ENCODE peak calls at places on chromosomes 4 and X, in five cellular contexts. L is neuronal stem cell, N is K562, Y is Peyer's patch, P is body of pancreas. G is an unnamed sample. For H3K27me3, the result is how much of the 10 kb centered on the place peaks cover.

GRCh38 chr4:41006141-41006540 is 208.2 kb downstream of the APBB2 start:
- DNase-seq in L (no peak), N (no peak), Y (no peak), P (no peak), G (no peak)

GRCh38 chr4:126051709-126052424 is 737.1 kb downstream of the FAT4 start:
- DNase-seq in L (no peak), N (no peak), Y (no peak), P (no peak), G (no peak)

GRCh38 chr4:17055788-17056187 is 157.3 kb upstream of the LDB2 start:
- DNase-seq in L (no peak), N (no peak), Y (no peak), P (no peak), G (no peak)

GRCh38 chr4:159977907-159978617 is 875.2 kb downstream of the RAPGEF2 start:
- DNase-seq in L (no peak), N (no peak), Y (no peak), P (no peak), G (no peak)

GRCh38 chr4:169024762-169025161 is 14.7 kb upstream of the CBR4 start:
- DNase-seq in L (no peak), N (peak), Y (no peak), P (no peak), G (no peak)

GRCh38 chr4:182144621-182145359 is 98.4 kb upstream of the TENM3 start:
- DNase-seq in L (peak), N (no peak), Y (no peak), P (peak), G (no peak)

GRCh38 chrX:12563121-12563520 is 228.1 kb upstream of the PRPS2 start:
- DNase-seq in L (no peak), N (no peak), Y (no peak), P (no peak), G (no peak)

GRCh38 chr4:34953145-34953799 is 1291.0 kb downstream of the ARAP2 start:
- DNase-seq in L (no peak), N (no peak), Y (no peak), P (no peak), G (no peak)

GRCh38 chrX:7086384-7086783 is 61.1 kb upstream of the STS start:
- DNase-seq in L (no peak), N (no peak), Y (no peak), P (no peak), G (no peak)

GRCh38 chr4:43651991-43652390 is 759.5 kb downstream of the GRXCR1 start:
- DNase-seq in L (no peak), N (no peak), Y (no peak), P (no peak), G (no peak)

GRCh38 chr4:152896819-152897218 is 39.3 kb upstream of the FHDC1 start:
- DNase-seq in L (no peak), N (no peak), Y (no peak), P (no peak), G (no peak)

GRCh38 chrX:148416142-148416541 is 84.3 kb upstream of the AFF2 start:
- DNase-seq in L (no peak), N (no peak), Y (no peak), P (no peak), G (no peak)

GRCh38 chr4:121370729-121371325 is 10.0 kb downstream of the QRFPR start:
- DNase-seq in L (peak), N (peak), Y (peak), P (peak), G (no peak)

GRCh38 chr4:174928575-174929253 is 10.6 kb downstream of the ADAM29 start:
- DNase-seq in L (no peak), N (no peak), Y (no peak), P (no peak), G (no peak)

GRCh38 chrX:153474718-153475117 is 4.3 kb upstream of the HAUS7 start:
- DNase-seq in L (no peak), N (peak), Y (peak), P (peak), G (peak)

GRCh38 chr4:38316045-38316444 is 348.0 kb upstream of the KLF3 start:
- DNase-seq in L (no peak), N (no peak), Y (no peak), P (no peak), G (no peak)

GRCh38 chrX:12970691-12971202 is 4.2 kb upstream of the TMSB4X start:
- DNase-seq in L (no peak), N (peak), Y (peak), P (peak), G (peak)

GRCh38 chr4:113444386-113444785 is 317.2 kb downstream of the CAMK2D start:
- DNase-seq in L (no peak), N (no peak), Y (no peak), P (no peak), G (no peak)

GRCh38 chr4:38842998-38843397 is 13.6 kb downstream of the TLR6 start:
- DNase-seq in L (no peak), N (no peak), Y (no peak), P (no peak), G (no peak)

GRCh38 chr4:125316391-125316780 is 1.6 kb downstream of the FAT4 start:
- DNase-seq in L (peak), N (no peak), Y (peak), P (peak), G (no peak)

GRCh38 chr4:184756399-184756798 is 22.5 kb upstream of the CENPU start:
- DNase-seq in L (no peak), N (no peak), Y (no peak), P (no peak), G (no peak)

GRCh38 chr4:133921280-133922195 is 280.1 kb downstream of the PABPC4L start:
- DNase-seq in L (no peak), N (no peak), Y (no peak), P (no peak), G (no peak)

GRCh38 chrX:54640721-54641120 is 110.7 kb downstream of the GNL3L start:
- DNase-seq in L (no peak), N (no peak), Y (no peak), P (no peak), G (no peak)

GRCh38 chr4:170025523-170026252 is 507 bp downstream of the MFAP3L start:
- DNase-seq in L (peak), N (no peak), Y (peak), P (peak), G (peak)

GRCh38 chrX:72060196-72060974 is 71.3 kb downstream of the RTL5 start:
- DNase-seq in L (peak), N (no peak), Y (no peak), P (no peak), G (no peak)

GRCh38 chrX:39730671-39731389 is 366.9 kb downstream of the BCOR start:
- DNase-seq in L (peak), N (peak), Y (peak), P (peak), G (peak)

GRCh38 chr4:128249787-128250668 is 37.6 kb downstream of the PGRMC2 start:
- DNase-seq in L (no peak), N (no peak), Y (no peak), P (no peak), G (no peak)

GRCh38 chr4:114116861-114117260 is 137.4 kb upstream of the ARSJ start:
- DNase-seq in L (no peak), N (no peak), Y (no peak), P (no peak), G (no peak)

GRCh38 chr4:183099537-183100297 is 660 bp downstream of the WWC2 start:
- DNase-seq in L (peak), N (peak), Y (no peak), P (peak), G (no peak)

GRCh38 chr4:8368061-8368481 is 72.5 kb downstream of the ACOX3 start:
- DNase-seq in L (no peak), N (no peak), Y (no peak), P (no peak), G (no peak)

GRCh38 chr4:40310225-40310624 is 24.9 kb upstream of the CHRNA9 start:
- DNase-seq in L (no peak), N (no peak), Y (no peak), P (no peak), G (no peak)

GRCh38 chr4:88610771-88611170 is 18.5 kb downstream of the HERC3 start:
- DNase-seq in L (no peak), N (no peak), Y (no peak), P (peak), G (no peak)

GRCh38 chrX:78958419-78959116 is 13.4 kb downstream of the P2RY10 start:
- DNase-seq in L (no peak), N (no peak), Y (no peak), P (no peak), G (no peak)

GRCh38 chrX:24424948-24425347 is 40.1 kb upstream of the PDK3 start:
- DNase-seq in L (no peak), N (no peak), Y (peak), P (peak), G (no peak)

DNA sequence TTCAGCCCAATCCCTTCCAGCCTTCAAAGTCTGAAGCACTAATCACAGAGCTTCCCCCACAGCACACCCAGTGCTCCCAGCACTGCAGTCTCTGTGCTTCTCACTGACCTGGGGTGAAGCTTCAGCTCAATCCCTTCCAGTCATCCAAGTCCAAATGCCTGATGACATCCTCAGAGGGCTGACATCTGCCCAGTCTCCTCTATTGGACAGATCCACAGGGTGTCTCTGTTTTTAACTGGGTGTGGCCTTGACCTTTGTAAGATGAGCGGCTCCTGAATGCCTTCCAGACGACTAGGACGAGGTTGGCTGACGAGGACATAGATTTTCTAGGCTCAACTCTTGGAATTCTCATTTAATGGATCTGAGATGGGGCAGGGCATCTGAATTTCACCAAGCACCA is 7.6 kb upstream of the SLC2A9 start:
- DNase-seq in L (no peak), N (peak), Y (peak), P (no peak), G (no peak)
- H3K27ac ChIP-seq in L (no peak), N (no peak), Y (no peak), P (no peak), G (no peak)

DNA sequence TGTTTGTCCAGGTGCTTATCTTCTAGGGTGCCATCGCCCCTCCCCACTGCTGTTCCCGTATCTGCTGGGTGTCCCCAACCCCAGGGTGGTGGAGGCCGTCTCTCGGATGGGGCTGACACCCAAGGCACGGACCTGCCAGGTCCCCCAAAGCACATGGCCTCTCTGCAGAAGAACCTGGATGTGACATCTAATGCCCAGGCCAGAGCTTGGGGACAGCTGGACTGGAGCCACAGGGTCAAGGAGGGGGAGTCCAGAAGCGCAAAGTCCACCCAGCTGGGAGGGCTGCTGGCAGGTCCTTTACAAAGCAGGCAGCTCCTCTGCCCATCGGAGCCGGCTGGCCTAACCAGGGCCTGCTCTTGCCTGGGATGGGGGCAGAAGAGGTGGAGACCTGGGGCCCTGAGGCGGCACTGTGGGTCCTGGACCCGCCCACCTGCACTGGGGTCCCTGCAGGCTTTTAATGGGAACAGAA is 751 bp upstream of the DOK7 start:
- DNase-seq in L (no peak), N (no peak), Y (no peak), P (peak), G (no peak)
- H3K27me3 ChIP-seq in L (under half), N (under half), Y (under half), P (under half), G (under half)

GRCh38 chrX:17588303-17588702 is 149.0 kb upstream of the SCML1 start:
- DNase-seq in L (no peak), N (no peak), Y (no peak), P (no peak), G (no peak)

GRCh38 chrX:17595456-17596035 is 141.7 kb upstream of the SCML1 start:
- DNase-seq in L (no peak), N (no peak), Y (no peak), P (no peak), G (no peak)

GRCh38 chrX:17590892-17591740 is 146.2 kb upstream of the SCML1 start:
- DNase-seq in L (peak), N (peak), Y (peak), P (peak), G (peak)

GRCh38 chrX:17592117-17592516 is 145.2 kb upstream of the SCML1 start:
- DNase-seq in L (no peak), N (no peak), Y (no peak), P (no peak), G (no peak)

DNA sequence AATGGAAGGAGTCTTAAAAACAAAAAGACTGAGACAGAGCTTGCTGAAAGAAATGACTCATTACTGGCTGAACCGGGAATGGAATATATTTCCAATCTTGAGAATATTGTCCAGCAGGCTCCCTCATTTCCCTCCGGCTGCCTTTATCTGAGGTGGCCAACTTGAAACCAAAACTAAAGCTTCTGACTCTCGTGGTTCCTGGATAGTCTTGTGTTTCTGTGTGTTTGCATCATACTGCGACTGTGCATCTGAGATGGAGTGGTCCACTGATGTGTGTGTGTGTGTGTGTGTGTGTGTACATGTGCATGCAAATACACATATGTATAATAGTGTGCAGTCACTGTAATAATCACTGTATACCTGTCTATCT is 145.6 kb upstream of the SCML1 start:
- DNase-seq in L (no peak), N (no peak), Y (no peak), P (no peak), G (no peak)
- H3K27ac ChIP-seq in L (no peak), N (no peak), Y (no peak), P (no peak), G (no peak)

DNA sequence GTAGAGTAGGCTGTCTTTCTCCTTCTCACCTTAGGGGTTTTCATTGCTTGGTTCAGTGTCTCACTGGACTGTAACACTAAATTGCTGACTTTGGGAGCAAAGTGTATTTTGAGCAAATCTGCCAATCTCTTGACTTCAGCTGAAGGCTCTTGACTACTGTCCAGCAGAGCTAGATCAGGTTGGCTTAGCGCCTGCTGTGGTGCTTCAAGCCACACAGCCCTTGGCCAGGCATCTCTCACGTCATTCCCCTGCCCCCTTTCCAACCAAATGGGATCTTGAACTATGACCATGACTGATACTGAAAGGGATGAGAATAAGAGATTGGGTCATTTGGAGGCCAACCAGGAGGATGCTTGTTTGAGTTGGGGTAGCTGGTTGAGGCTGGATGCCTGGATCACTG is 4.8 kb downstream of the SLC16A2 start:
- DNase-seq in L (no peak), N (no peak), Y (no peak), P (no peak), G (no peak)
- H3K27me3 ChIP-seq in L (under half), N (under half), Y (under half), P (under half), G (under half)

GRCh38 chr4:100985576-100985975 is 361.8 kb downstream of the PPP3CA start:
- DNase-seq in L (no peak), N (no peak), Y (no peak), P (no peak), G (no peak)
- H3K27ac ChIP-seq in L (peak), N (no peak), Y (no peak), P (no peak), G (no peak)

GRCh38 chrX:141733371-141733770 is 34.8 kb upstream of the SPANXD start:
- DNase-seq in L (no peak), N (no peak), Y (no peak), P (no peak), G (no peak)

GRCh38 chrX:141736656-141737055 is 38.1 kb upstream of the SPANXD start:
- DNase-seq in L (no peak), N (no peak), Y (no peak), P (no peak), G (no peak)

GRCh38 chrX:141732031-141732430 is 33.5 kb upstream of the SPANXD start:
- DNase-seq in L (no peak), N (no peak), Y (no peak), P (no peak), G (no peak)
- H3K27me3 ChIP-seq in L (under half), N (under half), Y (under half), P (under half), G (under half)

DNA sequence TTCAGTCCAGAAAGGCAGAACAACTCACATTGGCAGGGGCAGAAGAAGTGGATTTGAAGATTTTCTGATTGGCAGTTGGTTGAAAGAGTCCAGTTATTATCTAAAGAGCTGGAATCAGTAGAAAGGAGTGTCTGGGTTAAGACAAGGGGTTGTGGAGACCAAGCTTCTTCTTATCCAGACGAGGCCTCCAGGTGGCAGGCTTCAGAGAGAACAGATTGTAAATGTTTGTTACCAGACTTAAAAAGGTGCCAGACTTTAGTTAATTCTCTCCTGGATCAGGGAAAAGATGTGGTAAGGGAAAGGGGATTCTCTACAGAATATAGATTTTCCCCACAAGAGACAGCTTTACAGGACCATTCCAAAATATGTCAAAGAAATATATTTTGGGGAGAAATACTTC is 36.7 kb upstream of the TLR3 start:
- DNase-seq in L (no peak), N (no peak), Y (no peak), P (peak), G (no peak)
- H3K27ac ChIP-seq in L (no peak), N (no peak), Y (no peak), P (no peak), G (no peak)

DNA sequence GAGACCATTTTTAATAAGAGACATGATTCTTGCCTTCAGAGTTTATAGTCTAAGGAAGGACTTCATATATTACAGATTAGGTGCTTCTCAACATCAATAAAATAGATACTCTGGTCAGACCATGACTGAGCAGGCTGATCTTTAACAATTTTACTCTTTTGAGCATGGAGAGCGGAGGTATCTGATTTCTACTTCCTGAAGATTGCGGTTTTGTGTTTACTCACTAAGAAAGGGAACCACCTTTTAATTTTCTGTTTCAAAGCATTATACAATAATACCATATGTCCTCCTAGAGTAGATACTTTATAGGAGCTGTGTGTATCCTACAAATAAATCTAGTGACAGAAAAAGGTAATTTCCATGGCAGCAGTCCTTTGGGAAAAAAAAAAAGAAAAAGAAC is 12.5 kb downstream of the MORC4 start:
- DNase-seq in L (no peak), N (no peak), Y (no peak), P (no peak), G (no peak)
- H3K27me3 ChIP-seq in L (under half), N (under half), Y (under half), P (under half), G (under half)

GRCh38 chr4:81065446-81065845 is 34.9 kb downstream of the BMP3 start:
- DNase-seq in L (no peak), N (no peak), Y (no peak), P (no peak), G (no peak)

GRCh38 chr4:81058621-81059020 is 28.1 kb downstream of the BMP3 start:
- DNase-seq in L (no peak), N (no peak), Y (no peak), P (no peak), G (no peak)

GRCh38 chr4:81062001-81062400 is 31.5 kb downstream of the BMP3 start:
- DNase-seq in L (no peak), N (no peak), Y (no peak), P (no peak), G (no peak)

GRCh38 chr4:81061340-81061730 is 30.8 kb downstream of the BMP3 start:
- DNase-seq in L (no peak), N (no peak), Y (no peak), P (no peak), G (no peak)

DNA sequence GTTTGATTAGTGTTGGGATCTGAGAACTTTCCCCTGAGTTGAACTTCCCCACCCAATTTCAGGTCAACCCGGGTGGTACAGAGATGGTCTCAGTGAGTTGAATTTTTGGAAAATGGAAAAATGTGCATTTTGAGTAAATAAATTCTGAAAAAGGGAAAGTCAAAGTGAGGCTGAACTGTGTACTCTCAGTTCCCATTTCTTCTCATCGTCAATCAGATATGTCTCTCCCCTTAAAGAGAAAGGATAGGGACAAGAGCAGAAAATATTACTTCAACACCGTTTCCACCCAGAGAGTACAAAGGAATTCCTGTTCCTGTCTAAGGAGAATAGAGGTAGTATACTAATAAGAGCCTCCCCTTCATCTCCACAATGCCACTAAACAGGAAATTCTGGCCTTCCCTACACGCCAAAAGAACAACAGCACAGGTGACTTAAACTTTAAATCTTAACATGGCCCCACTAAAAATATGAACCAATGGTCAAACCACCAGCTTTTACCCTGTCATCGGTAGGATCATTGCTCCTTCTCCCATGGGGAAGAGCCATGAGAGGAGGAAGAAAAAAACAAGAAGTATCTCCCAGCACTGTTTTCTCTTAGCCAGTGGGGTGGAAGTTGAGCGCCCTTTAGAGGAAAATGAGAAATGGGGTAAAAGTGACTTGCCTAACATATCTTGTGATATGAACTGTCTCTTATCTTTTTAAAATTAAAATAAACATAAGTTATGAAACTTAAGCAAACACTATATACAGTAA is 30.3 kb downstream of the BMP3 start:
- DNase-seq in L (no peak), N (no peak), Y (no peak), P (no peak), G (no peak)
- H3K27ac ChIP-seq in L (no peak), N (no peak), Y (no peak), P (no peak), G (no peak)

GRCh38 chr4:109263721-109264120 is 38.7 kb downstream of the COL25A1 start:
- DNase-seq in L (no peak), N (no peak), Y (no peak), P (no peak), G (no peak)
- H3K27me3 ChIP-seq in L (under half), N (under half), Y (under half), P (under half), G (under half)

G was measured in CD4-positive, alpha-beta T cell.